ENCODE peak calls at places on chromosomes 5 and 9, in seven cellular contexts. O, U, Q, L, N, H and P are unnamed samples.

GRCh38 chr5:59104400-59105117 is 521.7 kb downstream of the RAB3C start:
- DNase-seq in O (no peak), U (no peak), Q (no peak), L (no peak), N (no peak), H (no peak), P (no peak)

GRCh38 chr9:125214186-125214585 is 13.8 kb downstream of the RABEPK start:
- DNase-seq in O (no peak), U (no peak), Q (no peak), L (no peak), N (no peak), H (no peak), P (no peak)

GRCh38 chr9:128936171-128936865 is 11.1 kb downstream of the DOLK start:
- DNase-seq in O (no peak), U (no peak), Q (no peak), L (no peak), N (no peak), H (no peak), P (no peak)

GRCh38 chr5:114327987-114328386 is 33.9 kb upstream of the KCNN2 start:
- DNase-seq in O (no peak), U (no peak), Q (no peak), L (no peak), N (no peak), H (no peak), P (no peak)

GRCh38 chr5:61450170-61450815 is 118.2 kb downstream of the ZSWIM6 start:
- DNase-seq in O (peak; percentile 72), U (no peak), Q (peak; percentile 26), L (no peak), N (no peak), H (peak; percentile 78), P (peak; percentile 60)

GRCh38 chr5:132070460-132071337 is 2.9 kb upstream of the CSF2 start:
- DNase-seq in O (no peak), U (no peak), Q (no peak), L (no peak), N (no peak), H (peak; percentile 33), P (no peak)

GRCh38 chr5:133392448-133392847 is 219.9 kb downstream of the FSTL4 start:
- DNase-seq in O (no peak), U (no peak), Q (no peak), L (no peak), N (no peak), H (no peak), P (no peak)

GRCh38 chr5:135245521-135246499 is 153.2 kb downstream of the MACROH2A1 start:
- DNase-seq in O (peak; percentile 30), U (no peak), Q (no peak), L (no peak), N (no peak), H (peak; percentile 73), P (no peak)

GRCh38 chr5:96654209-96654608 is 8.0 kb upstream of the CAST start:
- DNase-seq in O (no peak), U (no peak), Q (no peak), L (no peak), N (no peak), H (no peak), P (no peak)

GRCh38 chr5:146345240-146345577 is 6.6 kb downstream of the POU4F3 start:
- DNase-seq in O (no peak), U (no peak), Q (no peak), L (no peak), N (no peak), H (no peak), P (no peak)